ENCODE peak calls at places on chromosome 22, in five cellular contexts. One of them, this sample, is unnamed.

GRCh38 chr22:26479792-26480610 is 3.6 kb downstream of the HPS4 start:
- DNase-seq in K562: peak; percentile 35
- DNase-seq in astrocyte of the cerebellum: no peak
- DNase-seq in PC-9: no peak
- DNase-seq in A549: no peak
- DNase-seq in this sample: no peak

GRCh38 chr22:19357270-19358105 is 66.0 kb upstream of the CLTCL1 start:
- DNase-seq in K562: no peak
- DNase-seq in astrocyte of the cerebellum: no peak
- DNase-seq in PC-9: no peak
- DNase-seq in A549: no peak
- DNase-seq in this sample: no peak

GRCh38 chr22:35212020-35212419 is 45.3 kb upstream of the HMGXB4 start:
- DNase-seq in K562: peak; percentile 90
- DNase-seq in PC-9: peak; percentile 21
- DNase-seq in A549: no peak
- DNase-seq in astrocyte of the cerebellum: peak; percentile 5
- DNase-seq in this sample: peak; percentile 54

GRCh38 chr22:46569848-46570695 is 32.7 kb upstream of the CELSR1 start:
- DNase-seq in K562: no peak
- DNase-seq in astrocyte of the cerebellum: no peak
- DNase-seq in PC-9: no peak
- DNase-seq in A549: no peak
- DNase-seq in this sample: no peak

GRCh38 chr22:48827904-48828555 is 999.6 kb downstream of the BRD1 start:
- DNase-seq in A549: no peak
- DNase-seq in astrocyte of the cerebellum: no peak
- DNase-seq in K562: no peak
- DNase-seq in PC-9: no peak
- DNase-seq in this sample: no peak

GRCh38 chr22:47813661-47814060 is 1051.2 kb downstream of the TBC1D22A start:
- DNase-seq in K562: no peak
- DNase-seq in A549: no peak
- DNase-seq in PC-9: no peak
- DNase-seq in astrocyte of the cerebellum: no peak
- DNase-seq in this sample: no peak

GRCh38 chr22:50530280-50530856 is 556 bp upstream of the TYMP start:
- DNase-seq in astrocyte of the cerebellum: no peak
- DNase-seq in K562: no peak
- DNase-seq in A549: peak; percentile 89
- DNase-seq in PC-9: peak; percentile 66
- DNase-seq in this sample: peak; percentile 81

GRCh38 chr22:50308986-50309600 is 1.6 kb upstream of the PLXNB2 start:
- DNase-seq in K562: no peak
- DNase-seq in astrocyte of the cerebellum: no peak
- DNase-seq in PC-9: no peak
- DNase-seq in A549: no peak
- DNase-seq in this sample: no peak

GRCh38 chr22:19819911-19820879 is 34.5 kb downstream of the GNB1L start:
- DNase-seq in A549: no peak
- DNase-seq in K562: no peak
- DNase-seq in astrocyte of the cerebellum: no peak
- DNase-seq in PC-9: no peak
- DNase-seq in this sample: no peak

GRCh38 chr22:49163258-49163959 is 664.3 kb downstream of the BRD1 start:
- DNase-seq in PC-9: no peak
- DNase-seq in K562: no peak
- DNase-seq in astrocyte of the cerebellum: no peak
- DNase-seq in A549: no peak
- DNase-seq in this sample: no peak

GRCh38 chr22:20204281-20204680 is 53.4 kb upstream of the CCDC188 start:
- DNase-seq in K562: no peak
- DNase-seq in A549: no peak
- DNase-seq in PC-9: no peak
- DNase-seq in astrocyte of the cerebellum: no peak
- DNase-seq in this sample: no peak

GRCh38 chr22:50576070-50576469 is 2.2 kb downstream of the CPT1B start:
- DNase-seq in K562: peak; percentile 79
- DNase-seq in A549: peak; percentile 69
- DNase-seq in PC-9: peak; percentile 24
- DNase-seq in astrocyte of the cerebellum: peak; percentile 19
- DNase-seq in this sample: peak; percentile 34

GRCh38 chr22:31093956-31094622 is 13.0 kb downstream of the SMTN start:
- DNase-seq in A549: no peak
- DNase-seq in astrocyte of the cerebellum: no peak
- DNase-seq in K562: no peak
- DNase-seq in PC-9: no peak
- DNase-seq in this sample: no peak

GRCh38 chr22:27318516-27318915 is 483.0 kb downstream of the MN1 start:
- DNase-seq in PC-9: no peak
- DNase-seq in A549: no peak
- DNase-seq in astrocyte of the cerebellum: peak; percentile 55
- DNase-seq in K562: peak; percentile 3
- DNase-seq in this sample: peak; percentile 83

GRCh38 chr22:20549232-20549841 is 41.9 kb downstream of the MED15 start:
- DNase-seq in K562: peak; percentile 49
- DNase-seq in astrocyte of the cerebellum: no peak
- DNase-seq in PC-9: no peak
- DNase-seq in A549: no peak
- DNase-seq in this sample: no peak

GRCh38 chr22:19022755-19023154 is 86.7 kb upstream of the PRODH start:
- DNase-seq in K562: no peak
- DNase-seq in astrocyte of the cerebellum: no peak
- DNase-seq in PC-9: no peak
- DNase-seq in A549: no peak
- DNase-seq in this sample: no peak

GRCh38 chr22:27329471-27329870 is 472.1 kb downstream of the MN1 start:
- DNase-seq in astrocyte of the cerebellum: no peak
- DNase-seq in PC-9: no peak
- DNase-seq in A549: no peak
- DNase-seq in K562: no peak
- DNase-seq in this sample: no peak

GRCh38 chr22:36048911-36049677 is 20.5 kb upstream of the RBFOX2 start:
- DNase-seq in K562: peak; percentile 60
- DNase-seq in astrocyte of the cerebellum: no peak
- DNase-seq in A549: no peak
- DNase-seq in PC-9: peak; percentile 70
- DNase-seq in this sample: peak; percentile 73

GRCh38 chr22:48423481-48423901 is 1404.2 kb downstream of the BRD1 start:
- DNase-seq in K562: no peak
- DNase-seq in A549: no peak
- DNase-seq in PC-9: no peak
- DNase-seq in astrocyte of the cerebellum: no peak
- DNase-seq in this sample: no peak

GRCh38 chr22:40898850-40899357 is 37.0 kb upstream of the DNAJB7 start:
- DNase-seq in PC-9: no peak
- DNase-seq in A549: peak; percentile 49
- DNase-seq in K562: peak; percentile 66
- DNase-seq in astrocyte of the cerebellum: peak; percentile 36
- DNase-seq in this sample: peak; percentile 11
- TF ChIP-seq CTCF in PC-9: peak; percentile 77
- TF ChIP-seq CTCF in A549: peak; percentile 60
- TF ChIP-seq CTCF in K562: peak; percentile 71
- TF ChIP-seq CTCF in astrocyte of the cerebellum: peak; percentile 59
- TF ChIP-seq CTCF in this sample: peak; percentile 83

GRCh38 chr22:42800731-42801536 is 56.1 kb downstream of the ARFGAP3 start:
- DNase-seq in A549: no peak
- DNase-seq in astrocyte of the cerebellum: no peak
- DNase-seq in K562: no peak
- DNase-seq in PC-9: no peak
- DNase-seq in this sample: no peak

GRCh38 chr22:42799061-42799460 is 58.0 kb downstream of the ARFGAP3 start:
- DNase-seq in PC-9: no peak
- DNase-seq in astrocyte of the cerebellum: no peak
- DNase-seq in A549: no peak
- DNase-seq in K562: no peak
- DNase-seq in this sample: no peak

GRCh38 chr22:42803454-42803853 is 53.6 kb downstream of the ARFGAP3 start:
- DNase-seq in astrocyte of the cerebellum: no peak
- DNase-seq in K562: no peak
- DNase-seq in PC-9: no peak
- DNase-seq in A549: no peak
- DNase-seq in this sample: no peak

GRCh38 chr22:42799462-42800405 is 57.3 kb downstream of the ARFGAP3 start:
- DNase-seq in K562: peak; percentile 10
- DNase-seq in PC-9: no peak
- DNase-seq in astrocyte of the cerebellum: no peak
- DNase-seq in A549: no peak
- DNase-seq in this sample: no peak

DNA sequence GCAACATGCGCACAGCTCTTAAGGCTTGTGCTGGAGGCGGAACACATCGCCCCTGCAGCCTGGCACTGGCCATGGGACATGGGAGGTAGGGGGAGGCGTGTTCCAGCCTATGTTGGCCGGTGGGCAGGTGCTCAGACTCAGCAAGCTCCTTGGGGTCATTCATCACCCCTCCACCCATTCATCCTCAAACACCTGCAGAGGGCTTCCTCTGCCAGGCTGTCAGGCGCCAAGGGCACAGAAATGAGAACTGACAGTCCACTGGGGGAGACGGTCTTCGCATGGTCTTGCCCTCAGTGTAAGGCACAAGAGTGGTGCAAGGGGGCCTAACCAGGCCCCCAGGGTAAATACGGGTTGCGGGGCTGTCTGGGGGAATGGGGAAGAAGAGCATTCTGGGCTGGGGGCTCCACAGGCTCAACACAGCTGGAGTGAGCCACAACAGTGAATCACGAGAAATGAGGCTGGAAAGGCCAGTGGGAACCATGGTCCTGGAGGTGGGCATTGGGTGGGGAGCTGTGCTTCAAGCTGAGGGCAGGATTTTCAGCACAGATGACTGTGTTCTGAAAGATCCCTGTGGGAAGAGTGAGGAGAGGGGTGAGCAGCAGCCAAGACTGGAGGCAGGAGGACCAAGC is 55.4 kb downstream of the ARFGAP3 start:
- DNase-seq in astrocyte of the cerebellum: no peak
- DNase-seq in K562: no peak
- DNase-seq in PC-9: no peak
- DNase-seq in A549: no peak
- DNase-seq in this sample: no peak
- TF ChIP-seq CTCF in astrocyte of the cerebellum: no peak
- TF ChIP-seq CTCF in K562: no peak
- TF ChIP-seq CTCF in PC-9: no peak
- TF ChIP-seq CTCF in A549: no peak
- TF ChIP-seq CTCF in this sample: no peak

DNA sequence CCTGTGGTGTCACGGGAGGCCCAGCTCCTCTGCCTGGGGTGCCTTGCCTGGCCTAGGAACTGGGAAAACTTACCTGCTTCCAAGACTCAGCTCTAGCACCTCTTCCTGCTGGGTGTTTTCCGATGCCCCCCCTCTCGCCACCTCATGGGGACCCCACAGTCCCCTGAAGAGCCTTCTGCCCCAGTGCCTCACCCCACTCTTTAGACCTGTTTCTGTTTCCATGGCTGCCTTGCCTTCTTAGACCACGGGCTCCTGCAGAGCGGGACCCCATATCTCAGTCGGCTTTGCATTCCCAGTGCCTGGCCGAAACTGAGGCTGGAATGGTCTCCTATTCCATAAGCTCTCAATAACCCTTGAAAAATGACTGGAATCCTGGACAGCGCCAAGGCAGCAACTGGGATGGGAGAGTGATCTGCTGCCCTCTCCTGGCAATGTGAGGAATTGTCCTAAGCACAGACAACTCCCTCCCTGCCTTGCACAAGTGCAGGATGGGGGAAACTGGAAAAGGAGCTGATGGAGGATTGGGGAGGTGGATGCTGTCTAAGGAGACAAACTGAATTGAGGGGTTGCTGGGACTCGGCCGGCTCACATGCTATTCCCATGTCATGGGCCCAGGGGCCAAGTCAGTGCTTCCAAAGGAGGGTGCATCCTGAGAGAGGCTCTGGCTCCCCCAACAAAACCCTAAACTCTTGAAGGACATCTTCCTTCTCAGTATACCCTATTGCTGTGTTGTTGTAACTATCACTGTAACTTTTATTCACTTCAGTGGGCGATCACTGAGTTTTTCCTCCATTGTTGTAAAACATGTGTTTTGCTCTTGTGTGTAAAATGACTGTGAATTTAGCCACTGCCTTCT is 26.6 kb upstream of the IL17RA start:
- DNase-seq in A549: peak; percentile 68
- DNase-seq in PC-9: peak; percentile 35
- DNase-seq in K562: peak; percentile 75
- DNase-seq in astrocyte of the cerebellum: peak; percentile 57
- DNase-seq in this sample: peak; percentile 25
- TF ChIP-seq CTCF in A549: peak; percentile 56
- TF ChIP-seq CTCF in PC-9: peak; percentile 85
- TF ChIP-seq CTCF in K562: peak; percentile 94
- TF ChIP-seq CTCF in astrocyte of the cerebellum: peak; percentile 99
- TF ChIP-seq CTCF in this sample: peak; percentile 86

DNA sequence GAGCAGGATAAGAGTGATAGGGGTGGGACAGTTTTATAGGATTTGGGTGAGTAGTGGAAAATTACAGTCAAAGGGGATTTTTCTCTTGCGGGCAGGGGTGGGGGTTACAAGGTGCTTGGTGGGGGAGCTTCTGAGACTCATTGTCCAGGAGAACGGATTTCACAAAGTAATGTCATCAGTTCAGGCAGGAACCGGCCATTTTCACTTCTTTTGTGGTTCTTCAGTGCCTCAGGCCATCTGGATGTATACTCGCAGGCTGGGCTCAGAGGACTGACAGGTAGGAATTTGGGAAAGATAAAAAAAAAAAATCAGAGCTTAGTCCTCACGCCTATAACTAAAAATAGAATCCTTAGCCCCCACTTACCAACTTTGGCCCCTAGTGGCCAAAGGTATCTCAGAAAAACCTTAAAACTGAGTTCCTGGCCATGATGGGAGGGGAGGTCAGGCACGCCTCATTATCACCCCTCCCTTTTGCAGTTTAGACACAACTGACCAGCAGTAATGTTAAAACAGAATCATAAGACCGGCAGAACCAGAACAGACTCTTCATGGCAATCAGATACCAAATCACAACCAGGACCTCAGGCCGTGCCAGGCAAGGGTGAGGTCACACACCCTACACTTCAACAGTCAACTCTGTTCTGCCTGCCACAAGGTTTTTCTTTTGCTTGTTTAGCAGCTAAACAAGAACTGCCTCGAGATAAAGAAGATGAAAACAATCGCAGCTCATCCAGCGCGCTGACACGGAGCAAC is 8.9 kb upstream of the APOBEC3G start:
- DNase-seq in astrocyte of the cerebellum: no peak
- DNase-seq in A549: no peak
- DNase-seq in PC-9: peak; percentile 55
- DNase-seq in K562: no peak
- DNase-seq in this sample: peak; percentile 16
- TF ChIP-seq CTCF in astrocyte of the cerebellum: no peak
- TF ChIP-seq CTCF in A549: no peak
- TF ChIP-seq CTCF in PC-9: peak; percentile 65
- TF ChIP-seq CTCF in K562: peak; percentile 16
- TF ChIP-seq CTCF in this sample: peak; percentile 12

GRCh38 chr22:38870791-38871359 is 1.1 kb downstream of the CBX6 start:
- DNase-seq in PC-9: no peak
- DNase-seq in A549: no peak
- DNase-seq in astrocyte of the cerebellum: no peak
- DNase-seq in K562: no peak
- DNase-seq in this sample: no peak
- TF ChIP-seq CTCF in PC-9: no peak
- TF ChIP-seq CTCF in A549: no peak
- TF ChIP-seq CTCF in astrocyte of the cerebellum: no peak
- TF ChIP-seq CTCF in K562: no peak
- TF ChIP-seq CTCF in this sample: no peak

This sample was measured in foreskin keratinocyte.